ENCODE peak calls at places on chromosomes 16 and 17, in eight cellular contexts. P is GDM1; T is GM10248; N is neural crest cell; V is stimulated activated naive CD8-positive, alpha-beta T cell treated with anti-CD3 and anti-CD28 coated beads, Interleukin-15, Interleukin-2, amounts not matched to agents 100 U/mL and 50 U/mL, for 24 hours; I is GM23338; W is OCI-LY7; H is skeletal muscle cell. B is an unnamed sample.
A peak's percentile ranks its signal among the peaks of the same experiment; 100 is the strongest.

GRCh38 chr16:8866118-8866883 is 2.5 kb downstream of the CARHSP1 start:
- DNase-seq in V (no peak), H (no peak), I (peak; percentile 97), W (no peak), P (no peak), T (no peak), N (peak; percentile 57), B (no peak)

GRCh38 chr16:51898872-51899271 is 648.1 kb downstream of the TOX3 start:
- DNase-seq in T (no peak), V (no peak), I (no peak), N (no peak), H (no peak), W (no peak), P (no peak), B (no peak)

GRCh38 chr16:68291227-68291626 is 19.5 kb downstream of the SLC7A6OS start:
- DNase-seq in W (no peak), V (no peak), I (no peak), H (no peak), P (no peak), N (no peak), T (no peak), B (no peak)

GRCh38 chr17:22518185-22518584 is 825.9 kb downstream of the KCNJ18 start:
- DNase-seq in P (no peak), T (no peak), H (no peak), W (no peak), N (no peak), V (no peak), I (no peak), B (no peak)

GRCh38 chr17:2083613-2084128 is 28.8 kb downstream of the HIC1 start:
- DNase-seq in N (no peak), W (no peak), V (no peak), P (peak; percentile 52), H (no peak), T (peak; percentile 79), I (no peak), B (no peak)

GRCh38 chr17:57956311-57957119 is 1.3 kb upstream of the CUEDC1 start:
- DNase-seq in V (peak; percentile 48), W (peak; percentile 54), T (peak; percentile 67), N (no peak), H (no peak), P (peak; percentile 16), I (peak; percentile 53), B (no peak)

GRCh38 chr16:83574388-83574787 is 233.4 kb upstream of the HSBP1 start:
- DNase-seq in V (no peak), W (no peak), H (peak; percentile 84), N (no peak), P (no peak), T (no peak), I (peak; percentile 59), B (no peak)

GRCh38 chr17:39757931-39758873 is 20.5 kb downstream of the GRB7 start:
- DNase-seq in I (no peak), P (peak; percentile 38), N (no peak), V (peak; percentile 76), H (no peak), T (peak; percentile 52), W (peak; percentile 57), B (no peak)

GRCh38 chr16:55302635-55303034 is 21.4 kb upstream of the IRX6 start:
- DNase-seq in H (no peak), T (no peak), W (no peak), N (no peak), P (no peak), I (peak; percentile 51), V (no peak), B (no peak)

GRCh38 chr17:14201087-14201486 is 35.6 kb downstream of the CDRT15 start:
- DNase-seq in T (no peak), H (no peak), N (no peak), W (no peak), P (no peak), V (peak; percentile 32), I (no peak), B (no peak)

B was measured in NCI-H1930.